ENCODE peak calls at places on chromosomes 13 and 19, in six cellular contexts. U, L, I, A, Y and G are unnamed samples.
A peak's percentile ranks its signal among the peaks of the same experiment; 100 is the strongest.

GRCh38 chr13:26663801-26664200 is 96.8 kb downstream of the GPR12 start:
- DNase-seq in L (no peak), I (no peak), Y (no peak), A (no peak), U (no peak), G (no peak)

GRCh38 chr19:37218592-37218935 is 550 bp downstream of the ZNF383 start:
- DNase-seq in U (peak; percentile 37), L (no peak), Y (no peak), A (no peak), I (peak; percentile 23), G (no peak)

GRCh38 chr19:4580961-4581380 is 21.5 kb upstream of the SEMA6B start:
- DNase-seq in U (no peak), Y (no peak), A (no peak), I (no peak), L (no peak), G (no peak)

GRCh38 chr13:98310485-98311199 is 133.6 kb upstream of the RNF113B start:
- DNase-seq in L (no peak), I (no peak), U (no peak), A (no peak), Y (no peak), G (no peak)

GRCh38 chr13:72504026-72504925 is 223.2 kb downstream of the MZT1 start:
- DNase-seq in L (no peak), I (no peak), U (peak; percentile 13), Y (no peak), A (no peak), G (no peak)

GRCh38 chr13:77728265-77728966 is 30.9 kb downstream of the SLAIN1 start:
- DNase-seq in A (no peak), L (no peak), I (no peak), U (no peak), Y (no peak), G (no peak)

GRCh38 chr13:71874490-71874889 is 7.5 kb upstream of the DACH1 start:
- DNase-seq in Y (no peak), L (no peak), U (no peak), I (no peak), A (no peak), G (no peak)

GRCh38 chr19:55546822-55547614 is 1.7 kb upstream of the SBK3 start:
- DNase-seq in L (no peak), U (peak; percentile 35), Y (peak; percentile 56), I (no peak), A (no peak), G (no peak)

GRCh38 chr19:12656899-12657571 is 9.5 kb downstream of the MAN2B1 start:
- DNase-seq in L (no peak), U (no peak), Y (peak; percentile 59), I (no peak), A (no peak), G (no peak)

GRCh38 chr13:29707876-29708543 is 112.5 kb upstream of the SLC7A1 start:
- DNase-seq in A (peak; percentile 9), I (peak; percentile 47), Y (peak; percentile 69), L (no peak), U (peak; percentile 43), G (peak; percentile 25)

GRCh38 chr13:71866173-71867091 is 572 bp downstream of the DACH1 start:
- DNase-seq in A (no peak), Y (peak; percentile 54), U (peak; percentile 3), I (no peak), L (peak; percentile 42), G (no peak)

GRCh38 chr19:42419309-42419708 is 7.9 kb downstream of the LIPE start:
- DNase-seq in I (no peak), U (no peak), L (no peak), A (no peak), Y (no peak), G (no peak)

GRCh38 chr19:1237754-1238372 is at the start of gene CBARP:
- DNase-seq in U (peak; percentile 28), L (no peak), Y (peak; percentile 65), I (peak; percentile 43), A (no peak), G (no peak)

GRCh38 chr13:46031581-46032263 is 20.8 kb downstream of the ZC3H13 start:
- DNase-seq in L (no peak), Y (no peak), A (no peak), I (no peak), U (no peak), G (no peak)

GRCh38 chr13:113023217-113023597 is 54.2 kb downstream of the MCF2L start:
- DNase-seq in L (no peak), I (no peak), Y (no peak), A (no peak), U (no peak), G (no peak)

GRCh38 chr19:14603990-14604387 is 21.1 kb downstream of the CLEC17A start:
- DNase-seq in I (no peak), U (no peak), A (no peak), Y (no peak), L (no peak), G (no peak)

GRCh38 chr13:32007494-32007893 is 24.1 kb upstream of the FRY start:
- DNase-seq in A (no peak), U (no peak), I (no peak), Y (no peak), L (no peak), G (no peak)

GRCh38 chr13:21326155-21327030 is 132.7 kb downstream of the ZDHHC20 start:
- DNase-seq in Y (peak; percentile 48), U (no peak), A (no peak), I (no peak), L (no peak), G (peak; percentile 55)

GRCh38 chr19:4639531-4640246 is 373 bp downstream of the TNFAIP8L1 start:
- DNase-seq in I (no peak), A (no peak), L (no peak), U (no peak), Y (peak; percentile 41), G (no peak)

GRCh38 chr13:46343279-46343949 is 43.6 kb downstream of the RUBCNL start:
- DNase-seq in Y (no peak), A (no peak), U (no peak), I (no peak), L (no peak), G (no peak)

GRCh38 chr19:27752530-27753184 is 1460.3 kb downstream of the UQCRFS1 start:
- DNase-seq in I (no peak), L (no peak), U (no peak), Y (no peak), A (no peak), G (no peak)

GRCh38 chr13:31048521-31048920 is 113.2 kb downstream of the HSPH1 start:
- DNase-seq in U (peak; percentile 66), I (no peak), L (no peak), A (no peak), Y (no peak), G (no peak)

GRCh38 chr19:44356383-44357111 is at the start of gene ZNF112:
- DNase-seq in U (peak; percentile 96), A (no peak), Y (peak; percentile 94), L (peak; percentile 71), I (no peak), G (peak; percentile 66)

GRCh38 chr13:106566682-106567420 is 1.1 kb downstream of the ARGLU1 start:
- DNase-seq in U (peak; percentile 61), I (peak; percentile 42), A (no peak), L (peak; percentile 11), Y (peak; percentile 68), G (peak; percentile 28)

GRCh38 chr13:73090116-73090811 is 31.5 kb downstream of the KLF5 start:
- DNase-seq in U (peak; percentile 91), I (no peak), L (no peak), A (no peak), Y (peak; percentile 41), G (peak; percentile 59)

GRCh38 chr13:42215578-42216421 is 56.2 kb upstream of the AKAP11 start:
- DNase-seq in L (no peak), U (peak; percentile 52), I (peak; percentile 5), A (no peak), Y (peak; percentile 27), G (peak; percentile 15)